ENCODE peak calls at places on chromosomes 7 and 10, in five cellular contexts. One of them, this sample, is unnamed.

GRCh38 chr7:33964417-33965115 is 59.2 kb downstream of the BMPER start:
- DNase-seq in fibroblast of lung: peak
- DNase-seq in sigmoid colon: no peak
- DNase-seq in foreskin fibroblast: peak
- DNase-seq in transverse colon: no peak
- DNase-seq in this sample: no peak

GRCh38 chr10:8420182-8420581 is 365.7 kb downstream of the GATA3 start:
- DNase-seq in sigmoid colon: no peak
- DNase-seq in foreskin fibroblast: no peak
- DNase-seq in fibroblast of lung: no peak
- DNase-seq in transverse colon: no peak
- DNase-seq in this sample: no peak

GRCh38 chr10:92284112-92284704 is 6.7 kb downstream of the CPEB3 start:
- DNase-seq in foreskin fibroblast: no peak
- DNase-seq in sigmoid colon: no peak
- DNase-seq in fibroblast of lung: peak
- DNase-seq in transverse colon: no peak
- DNase-seq in this sample: no peak

GRCh38 chr10:104054430-104054829 is 31.2 kb downstream of the COL17A1 start:
- DNase-seq in sigmoid colon: no peak
- DNase-seq in transverse colon: no peak
- DNase-seq in foreskin fibroblast: peak
- DNase-seq in fibroblast of lung: no peak
- DNase-seq in this sample: no peak

GRCh38 chr7:56040691-56041090 is 10.6 kb downstream of the PSPH start:
- DNase-seq in fibroblast of lung: no peak
- DNase-seq in foreskin fibroblast: peak
- DNase-seq in transverse colon: no peak
- DNase-seq in sigmoid colon: no peak
- DNase-seq in this sample: no peak

GRCh38 chr7:21412953-21413352 is 14.9 kb upstream of the SP4 start:
- DNase-seq in transverse colon: no peak
- DNase-seq in foreskin fibroblast: no peak
- DNase-seq in fibroblast of lung: no peak
- DNase-seq in sigmoid colon: no peak
- DNase-seq in this sample: no peak

GRCh38 chr7:5420841-5421625 is 2.6 kb downstream of the TNRC18 start:
- DNase-seq in transverse colon: no peak
- DNase-seq in fibroblast of lung: no peak
- DNase-seq in foreskin fibroblast: peak
- DNase-seq in sigmoid colon: no peak
- DNase-seq in this sample: no peak

GRCh38 chr10:227014-227413 is 91.8 kb downstream of the ZMYND11 start:
- DNase-seq in sigmoid colon: no peak
- DNase-seq in fibroblast of lung: peak
- DNase-seq in transverse colon: no peak
- DNase-seq in foreskin fibroblast: peak
- DNase-seq in this sample: no peak

GRCh38 chr10:73917566-73918305 is 6.8 kb downstream of the PLAU start:
- DNase-seq in foreskin fibroblast: peak
- DNase-seq in transverse colon: no peak
- DNase-seq in fibroblast of lung: no peak
- DNase-seq in sigmoid colon: no peak
- DNase-seq in this sample: no peak

GRCh38 chr10:86861351-86861750 is 96.1 kb downstream of the MMRN2 start:
- DNase-seq in fibroblast of lung: no peak
- DNase-seq in sigmoid colon: no peak
- DNase-seq in foreskin fibroblast: no peak
- DNase-seq in transverse colon: no peak
- DNase-seq in this sample: no peak

GRCh38 chr7:90345548-90346319 is 782 bp upstream of the GTPBP10 start:
- DNase-seq in foreskin fibroblast: peak
- DNase-seq in fibroblast of lung: peak
- DNase-seq in sigmoid colon: no peak
- DNase-seq in transverse colon: peak
- DNase-seq in this sample: no peak

GRCh38 chr10:77348082-77348481 is 289.5 kb downstream of the KCNMA1 start:
- DNase-seq in fibroblast of lung: peak
- DNase-seq in transverse colon: no peak
- DNase-seq in sigmoid colon: no peak
- DNase-seq in foreskin fibroblast: no peak
- DNase-seq in this sample: no peak

GRCh38 chr10:88903715-88904114 is 23.7 kb downstream of the STAMBPL1 start:
- DNase-seq in sigmoid colon: no peak
- DNase-seq in fibroblast of lung: no peak
- DNase-seq in transverse colon: peak
- DNase-seq in foreskin fibroblast: no peak
- DNase-seq in this sample: no peak

GRCh38 chr10:61063035-61063434 is 119.0 kb upstream of the RHOBTB1 start:
- DNase-seq in fibroblast of lung: peak
- DNase-seq in transverse colon: no peak
- DNase-seq in sigmoid colon: no peak
- DNase-seq in foreskin fibroblast: peak
- DNase-seq in this sample: no peak

GRCh38 chr10:119208553-119208940 is 1.2 kb downstream of the GRK5 start:
- DNase-seq in sigmoid colon: peak
- DNase-seq in transverse colon: no peak
- DNase-seq in foreskin fibroblast: peak
- DNase-seq in fibroblast of lung: no peak
- DNase-seq in this sample: no peak

GRCh38 chr7:99790407-99790806 is 6.4 kb upstream of the CYP3A4 start:
- DNase-seq in fibroblast of lung: no peak
- DNase-seq in foreskin fibroblast: peak
- DNase-seq in sigmoid colon: no peak
- DNase-seq in transverse colon: no peak
- DNase-seq in this sample: no peak

GRCh38 chr7:71645836-71646235 is 513.9 kb downstream of the GALNT17 start:
- DNase-seq in fibroblast of lung: no peak
- DNase-seq in foreskin fibroblast: peak
- DNase-seq in sigmoid colon: no peak
- DNase-seq in transverse colon: no peak
- DNase-seq in this sample: no peak

GRCh38 chr7:104967595-104967994 is 46.4 kb upstream of the KMT2E start:
- DNase-seq in foreskin fibroblast: peak
- DNase-seq in fibroblast of lung: no peak
- DNase-seq in transverse colon: no peak
- DNase-seq in sigmoid colon: no peak
- DNase-seq in this sample: no peak

GRCh38 chr7:98879198-98879988 is 1.1 kb downstream of the TRRAP start:
- DNase-seq in fibroblast of lung: no peak
- DNase-seq in sigmoid colon: no peak
- DNase-seq in transverse colon: peak
- DNase-seq in foreskin fibroblast: peak
- DNase-seq in this sample: peak

GRCh38 chr7:121039510-121039822 is 51.0 kb downstream of the CPED1 start:
- DNase-seq in foreskin fibroblast: no peak
- DNase-seq in sigmoid colon: no peak
- DNase-seq in transverse colon: no peak
- DNase-seq in fibroblast of lung: no peak
- DNase-seq in this sample: no peak

GRCh38 chr7:150405584-150406310 is 26.6 kb downstream of the ZNF775 start:
- DNase-seq in transverse colon: peak
- DNase-seq in foreskin fibroblast: peak
- DNase-seq in fibroblast of lung: no peak
- DNase-seq in sigmoid colon: no peak
- DNase-seq in this sample: peak

GRCh38 chr10:58723977-58724376 is 211.3 kb downstream of the BICC1 start:
- DNase-seq in transverse colon: no peak
- DNase-seq in fibroblast of lung: peak
- DNase-seq in foreskin fibroblast: peak
- DNase-seq in sigmoid colon: no peak
- DNase-seq in this sample: no peak

GRCh38 chr7:157568785-157569584 is 232.2 kb downstream of the DNAJB6 start:
- DNase-seq in sigmoid colon: peak
- DNase-seq in fibroblast of lung: peak
- DNase-seq in foreskin fibroblast: peak
- DNase-seq in transverse colon: peak
- DNase-seq in this sample: peak

GRCh38 chr10:124648738-124649137 is 95.4 kb downstream of the FAM53B start:
- DNase-seq in sigmoid colon: peak
- DNase-seq in transverse colon: peak
- DNase-seq in fibroblast of lung: peak
- DNase-seq in foreskin fibroblast: peak
- DNase-seq in this sample: peak

GRCh38 chr7:2511769-2512168 is 7.8 kb upstream of the LFNG start:
- DNase-seq in sigmoid colon: no peak
- DNase-seq in fibroblast of lung: no peak
- DNase-seq in transverse colon: no peak
- DNase-seq in foreskin fibroblast: no peak
- DNase-seq in this sample: no peak

GRCh38 chr7:2512179-2512644 is 7.4 kb upstream of the LFNG start:
- DNase-seq in fibroblast of lung: no peak
- DNase-seq in transverse colon: peak
- DNase-seq in sigmoid colon: no peak
- DNase-seq in foreskin fibroblast: peak
- DNase-seq in this sample: no peak

GRCh38 chr7:2512713-2513112 is 6.9 kb upstream of the LFNG start:
- DNase-seq in foreskin fibroblast: no peak
- DNase-seq in transverse colon: no peak
- DNase-seq in sigmoid colon: no peak
- DNase-seq in fibroblast of lung: no peak
- DNase-seq in this sample: no peak

GRCh38 chr7:2510130-2510776 is 9.3 kb upstream of the LFNG start:
- DNase-seq in sigmoid colon: no peak
- DNase-seq in fibroblast of lung: no peak
- DNase-seq in foreskin fibroblast: no peak
- DNase-seq in transverse colon: no peak
- DNase-seq in this sample: no peak

GRCh38 chr7:2510909-2511768 is 8.4 kb upstream of the LFNG start:
- DNase-seq in sigmoid colon: no peak
- DNase-seq in fibroblast of lung: no peak
- DNase-seq in transverse colon: peak
- DNase-seq in foreskin fibroblast: no peak
- DNase-seq in this sample: no peak
- H3K4me3 ChIP-seq in sigmoid colon: no peak
- H3K4me3 ChIP-seq in fibroblast of lung: no peak
- H3K4me3 ChIP-seq in transverse colon: no peak
- H3K4me3 ChIP-seq in foreskin fibroblast: no peak
- H3K4me3 ChIP-seq in this sample: no peak

DNA sequence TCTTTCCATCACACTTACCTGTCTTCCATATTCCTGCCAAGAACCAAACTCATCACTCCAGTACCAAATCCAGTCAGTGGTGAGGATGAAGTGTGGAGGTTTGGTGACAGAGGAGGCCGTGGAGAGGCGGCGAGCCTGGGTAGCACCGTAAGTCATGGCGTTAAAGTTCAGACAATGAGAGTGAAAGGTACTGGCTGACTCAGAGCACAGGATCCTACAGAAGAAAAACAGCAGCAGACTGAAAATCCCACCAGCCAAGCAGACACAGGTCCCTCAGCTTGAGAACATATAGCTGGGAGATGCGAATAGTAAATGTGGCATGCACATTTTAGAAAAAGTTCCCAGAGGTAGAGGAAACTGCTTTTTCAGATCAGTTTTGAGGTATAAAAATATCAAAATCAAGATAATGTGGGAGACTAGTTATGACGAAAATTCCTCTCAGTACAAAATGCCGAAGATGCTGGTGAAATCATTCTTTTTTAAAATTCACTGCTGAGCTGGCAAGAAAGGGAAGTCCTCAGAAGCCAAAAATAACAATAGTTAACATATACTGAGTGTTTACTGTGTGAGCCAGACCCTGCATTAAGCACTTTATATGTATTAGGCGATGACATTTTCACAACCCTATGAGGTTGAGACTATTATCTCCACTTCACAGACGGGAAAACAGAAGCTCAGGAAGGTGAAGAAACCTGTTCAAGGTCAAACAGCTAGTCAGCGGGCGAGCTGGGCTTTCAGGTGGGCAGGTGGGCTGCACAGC is 20.9 kb downstream of the PARP12 start:
- DNase-seq in foreskin fibroblast: peak
- DNase-seq in sigmoid colon: no peak
- DNase-seq in transverse colon: no peak
- DNase-seq in fibroblast of lung: peak
- DNase-seq in this sample: no peak
- H3K4me3 ChIP-seq in foreskin fibroblast: no peak
- H3K4me3 ChIP-seq in sigmoid colon: no peak
- H3K4me3 ChIP-seq in transverse colon: no peak
- H3K4me3 ChIP-seq in fibroblast of lung: no peak
- H3K4me3 ChIP-seq in this sample: no peak

GRCh38 chr7:80940539-80941205 is 21.8 kb upstream of the SEMA3C start:
- DNase-seq in fibroblast of lung: peak
- DNase-seq in sigmoid colon: no peak
- DNase-seq in transverse colon: no peak
- DNase-seq in foreskin fibroblast: peak
- DNase-seq in this sample: no peak
- H3K4me3 ChIP-seq in fibroblast of lung: no peak
- H3K4me3 ChIP-seq in sigmoid colon: no peak
- H3K4me3 ChIP-seq in transverse colon: no peak
- H3K4me3 ChIP-seq in foreskin fibroblast: no peak
- H3K4me3 ChIP-seq in this sample: no peak

GRCh38 chr7:17545348-17545747 is 246.9 kb downstream of the AHR start:
- DNase-seq in foreskin fibroblast: no peak
- DNase-seq in transverse colon: no peak
- DNase-seq in sigmoid colon: no peak
- DNase-seq in fibroblast of lung: peak
- DNase-seq in this sample: no peak
- H3K4me3 ChIP-seq in foreskin fibroblast: no peak
- H3K4me3 ChIP-seq in transverse colon: no peak
- H3K4me3 ChIP-seq in sigmoid colon: no peak
- H3K4me3 ChIP-seq in fibroblast of lung: no peak
- H3K4me3 ChIP-seq in this sample: no peak